ENCODE peak calls at places on chromosomes 13 and 19, in nine cellular contexts. One of them, this sample, is unnamed.

GRCh38 chr13:39531646-39532045 is 71.3 kb downstream of the LHFPL6 start:
- DNase-seq in AG09319: no peak
- DNase-seq in B cell: no peak
- DNase-seq in uterus: no peak
- DNase-seq in HFF-Myc: no peak
- DNase-seq in psoas muscle: no peak
- DNase-seq in CD8-positive, alpha-beta T cell: no peak
- DNase-seq in GM10248: no peak
- DNase-seq in left ventricle myocardium inferior: no peak
- DNase-seq in this sample: no peak

GRCh38 chr19:41933693-41934426 is 5.6 kb upstream of the ERFL start:
- DNase-seq in AG09319: no peak
- DNase-seq in B cell: no peak
- DNase-seq in uterus: no peak
- DNase-seq in HFF-Myc: no peak
- DNase-seq in psoas muscle: no peak
- DNase-seq in CD8-positive, alpha-beta T cell: no peak
- DNase-seq in GM10248: no peak
- DNase-seq in left ventricle myocardium inferior: no peak
- DNase-seq in this sample: no peak

GRCh38 chr19:46787331-46788100 is 878 bp downstream of the SLC1A5 start:
- DNase-seq in AG09319: no peak
- DNase-seq in B cell: peak; percentile 58
- DNase-seq in uterus: peak; percentile 70
- DNase-seq in HFF-Myc: no peak
- DNase-seq in psoas muscle: peak; percentile 83
- DNase-seq in CD8-positive, alpha-beta T cell: peak; percentile 60
- DNase-seq in GM10248: no peak
- DNase-seq in left ventricle myocardium inferior: peak; percentile 65
- DNase-seq in this sample: peak; percentile 73

GRCh38 chr13:42153371-42153770 is 104.9 kb downstream of the DGKH start:
- DNase-seq in AG09319: no peak
- DNase-seq in B cell: no peak
- DNase-seq in uterus: no peak
- DNase-seq in HFF-Myc: no peak
- DNase-seq in psoas muscle: no peak
- DNase-seq in CD8-positive, alpha-beta T cell: no peak
- DNase-seq in GM10248: no peak
- DNase-seq in left ventricle myocardium inferior: no peak
- DNase-seq in this sample: no peak

GRCh38 chr19:19597809-19598306 is 20.6 kb downstream of the PBX4 start:
- DNase-seq in AG09319: no peak
- DNase-seq in B cell: peak; percentile 66
- DNase-seq in uterus: no peak
- DNase-seq in HFF-Myc: no peak
- DNase-seq in psoas muscle: no peak
- DNase-seq in CD8-positive, alpha-beta T cell: peak; percentile 62
- DNase-seq in GM10248: peak; percentile 73
- DNase-seq in left ventricle myocardium inferior: no peak
- DNase-seq in this sample: no peak

GRCh38 chr19:19040417-19040816 is 7.0 kb downstream of the ARMC6 start:
- DNase-seq in AG09319: peak; percentile 90
- DNase-seq in B cell: no peak
- DNase-seq in uterus: peak; percentile 65
- DNase-seq in HFF-Myc: no peak
- DNase-seq in psoas muscle: peak; percentile 78
- DNase-seq in CD8-positive, alpha-beta T cell: no peak
- DNase-seq in GM10248: no peak
- DNase-seq in left ventricle myocardium inferior: peak; percentile 36
- DNase-seq in this sample: peak; percentile 70

GRCh38 chr19:50315773-50316448 is 13.3 kb downstream of the KCNC3 start:
- DNase-seq in AG09319: no peak
- DNase-seq in B cell: peak; percentile 49
- DNase-seq in uterus: no peak
- DNase-seq in HFF-Myc: no peak
- DNase-seq in psoas muscle: peak; percentile 32
- DNase-seq in CD8-positive, alpha-beta T cell: no peak
- DNase-seq in GM10248: peak; percentile 83
- DNase-seq in left ventricle myocardium inferior: no peak
- DNase-seq in this sample: no peak

GRCh38 chr13:51315658-51316057 is 23.8 kb upstream of the SERPINE3 start:
- DNase-seq in AG09319: no peak
- DNase-seq in B cell: no peak
- DNase-seq in uterus: no peak
- DNase-seq in HFF-Myc: no peak
- DNase-seq in psoas muscle: no peak
- DNase-seq in CD8-positive, alpha-beta T cell: no peak
- DNase-seq in GM10248: no peak
- DNase-seq in left ventricle myocardium inferior: no peak
- DNase-seq in this sample: no peak

GRCh38 chr19:4575267-4575793 is 15.8 kb upstream of the SEMA6B start:
- DNase-seq in AG09319: peak; percentile 80
- DNase-seq in B cell: no peak
- DNase-seq in uterus: peak; percentile 47
- DNase-seq in HFF-Myc: peak; percentile 77
- DNase-seq in psoas muscle: peak; percentile 79
- DNase-seq in CD8-positive, alpha-beta T cell: no peak
- DNase-seq in GM10248: no peak
- DNase-seq in left ventricle myocardium inferior: peak; percentile 68
- DNase-seq in this sample: peak; percentile 58

GRCh38 chr19:12769689-12770088 is 5.7 kb downstream of the HOOK2 start:
- DNase-seq in AG09319: no peak
- DNase-seq in B cell: peak; percentile 70
- DNase-seq in uterus: no peak
- DNase-seq in HFF-Myc: no peak
- DNase-seq in psoas muscle: no peak
- DNase-seq in CD8-positive, alpha-beta T cell: peak; percentile 56
- DNase-seq in GM10248: peak; percentile 85
- DNase-seq in left ventricle myocardium inferior: no peak
- DNase-seq in this sample: no peak

GRCh38 chr13:93755341-93755740 is 528.7 kb downstream of the GPC6 start:
- DNase-seq in AG09319: no peak
- DNase-seq in B cell: no peak
- DNase-seq in uterus: no peak
- DNase-seq in HFF-Myc: no peak
- DNase-seq in psoas muscle: no peak
- DNase-seq in CD8-positive, alpha-beta T cell: no peak
- DNase-seq in GM10248: no peak
- DNase-seq in left ventricle myocardium inferior: no peak
- DNase-seq in this sample: no peak

GRCh38 chr13:37118002-37118401 is 12.5 kb upstream of the CSNK1A1L start:
- DNase-seq in AG09319: no peak
- DNase-seq in B cell: no peak
- DNase-seq in uterus: no peak
- DNase-seq in HFF-Myc: no peak
- DNase-seq in psoas muscle: no peak
- DNase-seq in CD8-positive, alpha-beta T cell: no peak
- DNase-seq in GM10248: no peak
- DNase-seq in left ventricle myocardium inferior: peak; percentile 51
- DNase-seq in this sample: no peak

GRCh38 chr13:79126706-79127105 is 279.3 kb downstream of the RBM26 start:
- DNase-seq in AG09319: no peak
- DNase-seq in B cell: no peak
- DNase-seq in uterus: no peak
- DNase-seq in HFF-Myc: no peak
- DNase-seq in psoas muscle: no peak
- DNase-seq in CD8-positive, alpha-beta T cell: no peak
- DNase-seq in GM10248: no peak
- DNase-seq in left ventricle myocardium inferior: no peak
- DNase-seq in this sample: no peak

GRCh38 chr19:55553217-55554182 is 8.2 kb upstream of the SBK3 start:
- DNase-seq in AG09319: no peak
- DNase-seq in B cell: no peak
- DNase-seq in uterus: no peak
- DNase-seq in HFF-Myc: no peak
- DNase-seq in psoas muscle: no peak
- DNase-seq in CD8-positive, alpha-beta T cell: no peak
- DNase-seq in GM10248: no peak
- DNase-seq in left ventricle myocardium inferior: no peak
- DNase-seq in this sample: no peak

GRCh38 chr13:45411631-45412030 is 6.5 kb downstream of the SLC25A30 start:
- DNase-seq in AG09319: no peak
- DNase-seq in B cell: no peak
- DNase-seq in uterus: no peak
- DNase-seq in HFF-Myc: no peak
- DNase-seq in psoas muscle: no peak
- DNase-seq in CD8-positive, alpha-beta T cell: no peak
- DNase-seq in GM10248: no peak
- DNase-seq in left ventricle myocardium inferior: no peak
- DNase-seq in this sample: no peak

GRCh38 chr19:47444388-47444821 is 25.1 kb upstream of the MEIS3 start:
- DNase-seq in AG09319: no peak
- DNase-seq in B cell: no peak
- DNase-seq in uterus: no peak
- DNase-seq in HFF-Myc: no peak
- DNase-seq in psoas muscle: no peak
- DNase-seq in CD8-positive, alpha-beta T cell: peak; percentile 59
- DNase-seq in GM10248: no peak
- DNase-seq in left ventricle myocardium inferior: no peak
- DNase-seq in this sample: no peak

GRCh38 chr13:92573467-92574057 is 653.0 kb upstream of the GPC6 start:
- DNase-seq in AG09319: no peak
- DNase-seq in B cell: no peak
- DNase-seq in uterus: no peak
- DNase-seq in HFF-Myc: no peak
- DNase-seq in psoas muscle: no peak
- DNase-seq in CD8-positive, alpha-beta T cell: no peak
- DNase-seq in GM10248: peak; percentile 10
- DNase-seq in left ventricle myocardium inferior: no peak
- DNase-seq in this sample: no peak

GRCh38 chr13:99085139-99085845 is 107.4 kb upstream of the DOCK9 start:
- DNase-seq in AG09319: no peak
- DNase-seq in B cell: peak; percentile 30
- DNase-seq in uterus: no peak
- DNase-seq in HFF-Myc: no peak
- DNase-seq in psoas muscle: no peak
- DNase-seq in CD8-positive, alpha-beta T cell: peak; percentile 53
- DNase-seq in GM10248: no peak
- DNase-seq in left ventricle myocardium inferior: no peak
- DNase-seq in this sample: no peak

GRCh38 chr19:38801359-38802095 is 11.2 kb downstream of the LGALS4 start:
- DNase-seq in AG09319: no peak
- DNase-seq in B cell: no peak
- DNase-seq in uterus: no peak
- DNase-seq in HFF-Myc: no peak
- DNase-seq in psoas muscle: peak; percentile 28
- DNase-seq in CD8-positive, alpha-beta T cell: no peak
- DNase-seq in GM10248: no peak
- DNase-seq in left ventricle myocardium inferior: no peak
- DNase-seq in this sample: no peak

GRCh38 chr13:92390217-92390616 is 836.4 kb upstream of the GPC6 start:
- DNase-seq in AG09319: no peak
- DNase-seq in B cell: no peak
- DNase-seq in uterus: no peak
- DNase-seq in HFF-Myc: no peak
- DNase-seq in psoas muscle: no peak
- DNase-seq in CD8-positive, alpha-beta T cell: no peak
- DNase-seq in GM10248: no peak
- DNase-seq in left ventricle myocardium inferior: no peak
- DNase-seq in this sample: no peak

GRCh38 chr19:10565567-10566407 is at the start of gene KRI1:
- DNase-seq in AG09319: peak; percentile 95
- DNase-seq in B cell: peak; percentile 100
- DNase-seq in uterus: peak; percentile 99
- DNase-seq in HFF-Myc: peak; percentile 91
- DNase-seq in psoas muscle: peak; percentile 99
- DNase-seq in CD8-positive, alpha-beta T cell: peak; percentile 99
- DNase-seq in GM10248: peak; percentile 98
- DNase-seq in left ventricle myocardium inferior: peak; percentile 99
- DNase-seq in this sample: peak; percentile 99
- TF ChIP-seq CTCF in AG09319: no peak
- TF ChIP-seq CTCF in B cell: peak; percentile 51
- TF ChIP-seq CTCF in uterus: no peak
- TF ChIP-seq CTCF in HFF-Myc: no peak
- TF ChIP-seq CTCF in psoas muscle: peak; percentile 33
- TF ChIP-seq CTCF in CD8-positive, alpha-beta T cell: no peak
- TF ChIP-seq CTCF in GM10248: no peak
- TF ChIP-seq CTCF in left ventricle myocardium inferior: peak; percentile 52
- TF ChIP-seq CTCF in this sample: peak; percentile 8

GRCh38 chr13:57557979-57558529 is 73.5 kb upstream of the PCDH17 start:
- DNase-seq in AG09319: no peak
- DNase-seq in B cell: no peak
- DNase-seq in uterus: no peak
- DNase-seq in HFF-Myc: no peak
- DNase-seq in psoas muscle: no peak
- DNase-seq in CD8-positive, alpha-beta T cell: no peak
- DNase-seq in GM10248: no peak
- DNase-seq in left ventricle myocardium inferior: no peak
- DNase-seq in this sample: no peak
- TF ChIP-seq CTCF in AG09319: no peak
- TF ChIP-seq CTCF in B cell: no peak
- TF ChIP-seq CTCF in uterus: no peak
- TF ChIP-seq CTCF in HFF-Myc: no peak
- TF ChIP-seq CTCF in psoas muscle: no peak
- TF ChIP-seq CTCF in CD8-positive, alpha-beta T cell: no peak
- TF ChIP-seq CTCF in GM10248: no peak
- TF ChIP-seq CTCF in left ventricle myocardium inferior: no peak
- TF ChIP-seq CTCF in this sample: no peak

GRCh38 chr13:82147526-82147925 is 1734.7 kb downstream of the SLITRK1 start:
- DNase-seq in AG09319: no peak
- DNase-seq in B cell: no peak
- DNase-seq in uterus: no peak
- DNase-seq in HFF-Myc: no peak
- DNase-seq in psoas muscle: no peak
- DNase-seq in CD8-positive, alpha-beta T cell: no peak
- DNase-seq in GM10248: no peak
- DNase-seq in left ventricle myocardium inferior: no peak
- DNase-seq in this sample: no peak
- TF ChIP-seq CTCF in AG09319: no peak
- TF ChIP-seq CTCF in B cell: no peak
- TF ChIP-seq CTCF in uterus: no peak
- TF ChIP-seq CTCF in HFF-Myc: no peak
- TF ChIP-seq CTCF in psoas muscle: no peak
- TF ChIP-seq CTCF in CD8-positive, alpha-beta T cell: no peak
- TF ChIP-seq CTCF in GM10248: no peak
- TF ChIP-seq CTCF in left ventricle myocardium inferior: no peak
- TF ChIP-seq CTCF in this sample: no peak

DNA sequence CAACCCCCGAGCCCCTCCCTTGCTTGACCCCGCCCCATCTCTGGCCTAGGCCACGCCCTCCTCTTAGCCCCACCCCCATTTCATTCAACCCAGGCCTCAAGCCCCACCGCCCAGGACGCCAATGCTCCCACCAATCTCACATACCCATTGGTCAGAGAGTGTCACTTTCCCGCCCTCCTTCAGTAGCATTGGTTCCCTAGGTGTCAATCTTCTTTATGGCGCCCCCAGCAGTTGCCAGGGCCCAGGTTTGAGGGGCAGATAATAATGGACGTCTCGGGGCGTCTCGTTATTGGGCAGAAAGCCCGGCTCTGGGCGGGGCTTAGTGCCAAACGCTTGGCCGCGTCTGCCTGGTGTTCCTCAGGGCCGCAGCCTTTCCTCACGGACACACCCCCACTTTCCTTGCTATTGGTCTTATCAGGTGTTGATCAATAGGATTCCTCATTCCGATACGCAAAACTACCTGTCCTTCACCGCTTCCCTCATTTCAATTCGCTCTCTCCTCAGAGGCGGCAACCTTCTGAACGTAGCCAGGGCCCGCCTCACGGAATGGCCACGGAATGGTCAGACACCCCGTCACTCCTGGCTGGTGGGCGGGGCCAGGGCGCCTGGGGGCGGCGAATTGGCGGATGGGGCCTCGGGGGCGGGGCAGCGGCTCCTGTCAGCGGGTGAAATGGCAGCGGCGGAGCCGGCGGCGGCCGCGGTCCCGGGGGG is at the start of gene EVI5L:
- DNase-seq in AG09319: peak; percentile 100
- DNase-seq in B cell: peak; percentile 99
- DNase-seq in uterus: peak; percentile 99
- DNase-seq in HFF-Myc: peak; percentile 100
- DNase-seq in psoas muscle: peak; percentile 99
- DNase-seq in CD8-positive, alpha-beta T cell: peak; percentile 100
- DNase-seq in GM10248: peak; percentile 99
- DNase-seq in left ventricle myocardium inferior: peak; percentile 99
- DNase-seq in this sample: peak; percentile 99
- TF ChIP-seq CTCF in AG09319: no peak
- TF ChIP-seq CTCF in B cell: no peak
- TF ChIP-seq CTCF in uterus: no peak
- TF ChIP-seq CTCF in HFF-Myc: no peak
- TF ChIP-seq CTCF in psoas muscle: no peak
- TF ChIP-seq CTCF in CD8-positive, alpha-beta T cell: no peak
- TF ChIP-seq CTCF in GM10248: peak; percentile 5
- TF ChIP-seq CTCF in left ventricle myocardium inferior: no peak
- TF ChIP-seq CTCF in this sample: no peak

This sample was measured in ovary.